ENCODE peak calls at places on chromosomes 2 and 18, in five cellular contexts. J, T, K, G and H are unnamed samples.

GRCh38 chr2:230877737-230878598 is 13.2 kb downstream of the ITM2C start:
- DNase-seq in T (no peak), K (peak), G (no peak), J (no peak), H (peak)

GRCh38 chr18:58768293-58768974 is 96.2 kb upstream of the ZNF532 start:
- DNase-seq in J (peak), K (peak), G (peak), T (no peak), H (peak)

GRCh38 chr2:151097118-151097517 is 164.5 kb downstream of the RBM43 start:
- DNase-seq in G (no peak), J (no peak), K (no peak), T (no peak), H (no peak)

GRCh38 chr2:174336403-174337336 is 1.9 kb downstream of the SP9 start:
- DNase-seq in T (no peak), K (no peak), G (peak), J (peak), H (no peak)

GRCh38 chr2:174248187-174248997 is at the start of gene OLA1:
- DNase-seq in K (peak), T (peak), J (peak), G (peak), H (peak)

GRCh38 chr2:7510353-7510752 is 593.1 kb downstream of the RNF144A start:
- DNase-seq in T (no peak), K (no peak), G (no peak), J (peak), H (no peak)

GRCh38 chr2:40746150-40746549 is 294.3 kb upstream of the SLC8A1 start:
- DNase-seq in K (no peak), J (no peak), G (no peak), T (no peak), H (no peak)

GRCh38 chr2:85819811-85820510 is 66.2 kb downstream of the ATOH8 start:
- DNase-seq in G (no peak), J (no peak), K (no peak), T (no peak), H (no peak)

GRCh38 chr18:48623468-48624220 is 84.8 kb downstream of the CTIF start:
- DNase-seq in J (no peak), G (peak), K (no peak), T (no peak), H (no peak)

GRCh38 chr2:102736607-102737409 is 25.0 kb upstream of the TMEM182 start:
- DNase-seq in G (peak), T (peak), K (peak), J (peak), H (peak)
- TF ChIP-seq POLR2A in G (peak), T (no peak), K (peak), J (no peak), H (peak)

GRCh38 chr2:207624170-207625013 is 802 bp downstream of the METTL21A start:
- DNase-seq in J (peak), T (no peak), K (peak), G (peak), H (peak)
- TF ChIP-seq POLR2A in J (no peak), T (no peak), K (no peak), G (peak), H (no peak)

DNA sequence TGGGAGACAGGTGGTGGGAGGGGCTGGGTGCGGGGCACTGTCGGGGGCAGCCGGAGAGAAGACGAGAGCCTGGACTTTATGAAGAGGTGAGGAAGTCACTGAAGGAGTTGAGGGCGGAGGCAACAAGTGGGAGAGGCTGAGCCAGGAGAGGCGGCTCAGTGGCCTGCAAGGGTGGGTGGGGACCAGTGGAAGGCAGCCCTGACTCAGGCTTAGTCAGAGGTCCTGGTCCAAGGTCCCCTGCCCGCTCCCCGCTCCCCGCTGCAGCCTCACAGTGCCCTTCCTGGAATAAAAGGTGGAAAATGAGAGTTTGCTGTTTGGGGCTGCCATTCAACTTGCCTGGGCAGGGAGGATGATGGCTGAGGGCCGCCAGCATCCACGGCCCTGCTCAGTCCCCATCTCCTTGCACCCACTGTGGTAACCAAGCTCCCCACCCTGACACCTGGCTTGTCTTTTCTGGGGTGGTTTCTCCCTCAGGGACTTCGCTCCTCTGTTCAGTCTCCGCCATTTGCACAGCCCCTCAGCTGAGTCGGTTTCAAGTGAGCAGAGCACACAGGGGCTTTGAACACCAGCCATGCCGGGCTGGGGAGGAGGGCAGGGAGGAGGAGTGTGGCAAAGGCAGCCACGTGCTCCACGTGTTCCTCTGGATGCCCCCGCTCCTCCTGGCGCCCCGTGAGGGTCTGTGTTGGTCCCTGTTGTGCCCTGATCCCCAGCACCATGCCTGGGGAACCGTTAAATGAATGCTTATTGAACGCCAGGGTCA is 13.7 kb upstream of the RALB start:
- DNase-seq in T (no peak), K (peak), G (peak), J (no peak), H (no peak)
- TF ChIP-seq POLR2A in T (no peak), K (no peak), G (peak), J (no peak), H (no peak)

GRCh38 chr2:116057538-116057937 is 1615.1 kb downstream of the DPP10 start:
- DNase-seq in T (no peak), J (no peak), K (no peak), G (no peak), H (no peak)
- TF ChIP-seq POLR2A in T (no peak), J (no peak), K (no peak), G (no peak), H (no peak)

DNA sequence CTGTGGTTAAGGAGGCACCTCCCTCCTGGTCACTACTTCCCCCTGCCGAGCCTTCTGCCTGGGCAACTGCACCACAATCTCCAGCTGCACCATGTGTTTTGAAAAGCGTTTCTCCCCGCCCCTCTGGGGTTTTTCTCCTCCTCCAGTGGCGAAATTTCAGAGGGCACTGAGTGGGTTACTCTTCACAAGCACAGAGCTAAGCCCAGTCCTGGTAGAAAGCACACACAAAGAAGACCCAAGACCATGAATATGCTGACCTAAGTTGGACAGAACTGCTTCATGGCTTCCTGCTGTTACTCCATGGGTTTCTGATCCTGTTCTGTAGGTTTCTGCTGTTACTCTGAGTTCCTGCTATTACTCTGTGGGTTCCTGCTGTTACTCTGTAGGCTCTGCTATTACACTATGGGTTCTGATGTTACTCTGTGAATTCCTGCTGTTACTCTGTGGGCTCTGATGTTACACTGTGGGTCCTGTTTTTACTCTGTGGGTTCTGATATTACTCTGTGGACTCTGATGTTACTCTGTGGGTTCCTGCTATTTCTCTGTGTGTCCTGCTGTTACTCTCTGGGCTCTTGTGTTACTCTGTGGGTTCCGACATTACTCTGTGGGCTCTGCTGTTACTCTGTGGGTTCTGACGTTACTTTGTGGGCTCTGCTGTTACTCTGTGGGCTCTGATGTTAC is 216.6 kb downstream of the RTP5 start:
- DNase-seq in T (no peak), G (no peak), J (no peak), K (no peak), H (peak)
- TF ChIP-seq POLR2A in T (no peak), G (no peak), J (no peak), K (no peak), H (peak)

DNA sequence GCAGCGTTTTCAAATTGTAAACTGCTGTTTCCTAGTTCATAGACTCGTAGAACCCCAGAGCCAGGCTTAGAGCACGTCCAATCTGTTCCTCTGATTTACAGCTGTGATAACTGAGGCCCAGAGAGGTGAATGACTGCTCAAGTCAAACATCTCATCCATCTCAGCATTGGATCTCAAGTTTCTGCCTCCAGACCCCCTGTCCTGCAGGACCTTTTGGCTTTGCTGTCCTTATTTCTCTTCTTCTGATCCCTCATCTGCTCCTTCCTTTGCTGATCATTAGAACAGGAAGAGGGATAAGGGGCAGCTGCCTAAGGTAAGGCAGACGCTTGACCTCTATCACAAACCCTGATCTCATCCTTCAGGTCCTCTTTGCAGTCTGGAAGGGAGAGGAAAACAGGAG is 58.5 kb upstream of the CREB1 start:
- DNase-seq in T (no peak), J (no peak), K (no peak), G (no peak), H (no peak)
- TF ChIP-seq POLR2A in T (no peak), J (no peak), K (no peak), G (no peak), H (no peak)

DNA sequence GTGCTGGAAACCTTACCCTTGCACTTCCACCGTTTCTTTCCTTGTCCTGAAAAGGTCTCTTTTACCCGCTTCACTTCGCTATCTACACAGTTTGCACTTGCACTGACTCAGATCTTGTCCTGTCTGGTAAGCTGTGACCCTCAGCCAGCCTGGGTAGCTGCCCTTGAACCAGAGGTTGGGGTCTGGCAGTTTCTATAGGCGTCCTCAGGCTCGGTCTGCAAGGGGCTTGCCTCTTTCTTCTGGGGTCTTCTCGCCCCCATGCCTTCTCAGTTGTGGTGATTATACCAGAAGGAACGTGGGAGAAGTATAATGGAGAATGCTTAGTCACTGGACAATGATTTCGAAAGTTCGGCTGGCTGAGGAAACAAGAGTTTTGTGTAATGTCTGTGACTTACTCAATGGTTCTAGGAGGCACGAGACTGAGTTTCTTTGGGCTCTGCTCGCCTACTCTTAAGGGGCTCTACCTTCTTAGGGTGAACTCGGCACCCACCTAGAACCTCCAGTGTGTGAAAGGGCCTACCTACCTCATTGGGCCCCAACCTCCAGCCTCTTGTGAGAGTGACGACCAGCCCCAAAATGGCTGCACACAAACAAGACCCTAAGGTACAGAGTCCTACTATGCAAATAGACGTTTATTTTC is 6.9 kb upstream of the STAT1 start:
- DNase-seq in G (no peak), K (no peak), T (no peak), J (no peak), H (peak)
- TF ChIP-seq POLR2A in G (no peak), K (no peak), T (no peak), J (no peak), H (no peak)

DNA sequence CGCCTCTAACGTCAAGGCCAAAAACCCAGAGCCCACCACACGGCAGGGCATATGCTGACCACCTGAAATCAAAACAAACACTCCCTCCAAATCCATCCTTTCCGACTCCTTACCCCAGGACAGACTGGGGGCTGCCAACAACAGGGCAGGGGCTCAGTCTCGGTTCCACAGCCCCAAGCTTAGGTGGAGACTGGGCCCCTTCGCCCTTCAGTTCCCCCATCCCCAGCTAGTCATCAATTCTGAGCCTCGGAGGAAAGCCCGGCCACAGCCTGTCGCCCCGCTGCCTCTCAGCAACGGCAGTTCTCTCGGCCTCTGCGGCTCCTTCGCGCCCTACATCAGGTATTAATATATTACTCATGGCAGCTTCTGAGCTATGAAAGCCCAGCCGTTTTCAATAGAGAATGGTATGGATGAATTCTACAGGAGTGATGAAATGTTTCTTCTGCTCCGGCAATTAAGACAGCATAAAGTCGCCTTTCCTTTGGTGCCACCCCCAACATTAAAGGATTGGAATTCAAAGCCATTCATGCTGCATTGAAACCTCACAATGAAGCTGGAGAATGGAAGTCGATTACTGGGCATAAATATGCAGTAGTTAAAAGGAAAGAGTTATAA is 2.9 kb downstream of the HDAC4 start:
- DNase-seq in K (peak), J (peak), G (no peak), T (no peak), H (no peak)
- TF ChIP-seq POLR2A in K (no peak), J (no peak), G (no peak), T (no peak), H (no peak)

GRCh38 chr2:6356127-6356761 is 509.5 kb downstream of the CMPK2 start:
- DNase-seq in T (no peak), K (no peak), J (peak), G (no peak), H (no peak)

GRCh38 chr2:6353669-6354068 is 512.0 kb downstream of the CMPK2 start:
- DNase-seq in K (no peak), G (no peak), T (no peak), J (no peak), H (no peak)

GRCh38 chr2:6352247-6352646 is 513.5 kb downstream of the CMPK2 start:
- DNase-seq in K (no peak), J (no peak), T (no peak), G (no peak), H (no peak)

GRCh38 chr2:6354546-6354945 is 511.2 kb downstream of the CMPK2 start:
- DNase-seq in T (no peak), J (no peak), G (no peak), K (no peak), H (no peak)

GRCh38 chr2:6352906-6353515 is 512.7 kb downstream of the CMPK2 start:
- DNase-seq in G (no peak), K (no peak), T (no peak), J (peak), H (peak)
- TF ChIP-seq POLR2A in G (no peak), K (no peak), T (no peak), J (no peak), H (no peak)

GRCh38 chr18:7366597-7366996 is 135.7 kb downstream of the LRRC30 start:
- DNase-seq in G (no peak), T (no peak), J (peak), K (no peak), H (no peak)

GRCh38 chr18:7367336-7367735 is 136.4 kb downstream of the LRRC30 start:
- DNase-seq in J (no peak), K (no peak), T (no peak), G (no peak), H (no peak)

GRCh38 chr18:7370375-7370774 is 139.5 kb downstream of the LRRC30 start:
- DNase-seq in T (no peak), J (no peak), K (no peak), G (no peak), H (peak)

GRCh38 chr18:7370812-7371211 is 139.9 kb downstream of the LRRC30 start:
- DNase-seq in K (no peak), T (peak), G (peak), J (no peak), H (no peak)

GRCh38 chr18:7369006-7369405 is 138.1 kb downstream of the LRRC30 start:
- DNase-seq in J (no peak), T (no peak), G (peak), K (no peak), H (no peak)
- TF ChIP-seq POLR2A in J (no peak), T (no peak), G (no peak), K (no peak), H (no peak)